ENCODE peak calls at places on chromosomes 11 and 22, in four cellular contexts. I is A549, P is gastrocnemius medialis, O is choroid plexus epithelial cell. X is an unnamed sample.

GRCh38 chr11:1224109-1224485 is 1.2 kb downstream of the MUC5B start:
- DNase-seq in P (no peak), O (no peak), I (peak; percentile 27), X (no peak)

GRCh38 chr11:3222941-3223905 is 4.6 kb upstream of the MRGPRG start:
- DNase-seq in O (no peak), I (no peak), P (no peak), X (no peak)

GRCh38 chr11:127492025-127492424 is 491.5 kb upstream of the KIRREL3 start:
- DNase-seq in O (no peak), I (no peak), P (no peak), X (no peak)

GRCh38 chr22:19970479-19971275 is 29.1 kb upstream of the TXNRD2 start:
- DNase-seq in O (peak; percentile 68), P (peak; percentile 55), I (peak; percentile 57), X (peak; percentile 76)

GRCh38 chr11:5280582-5281102 is 10.9 kb upstream of the HBE1 start:
- DNase-seq in P (no peak), I (peak; percentile 98), O (peak; percentile 99), X (peak; percentile 8)

GRCh38 chr11:58965246-58965985 is 26.1 kb downstream of the GLYATL1 start:
- DNase-seq in O (no peak), P (no peak), I (no peak), X (no peak)

GRCh38 chr22:20552913-20553401 is 45.5 kb downstream of the MED15 start:
- DNase-seq in I (no peak), O (peak; percentile 89), P (peak; percentile 74), X (peak; percentile 34)

GRCh38 chr11:22190827-22191463 is 1.9 kb upstream of the ANO5 start:
- DNase-seq in I (no peak), O (no peak), P (no peak), X (no peak)

GRCh38 chr11:697028-697491 is 1.4 kb downstream of the TMEM80 start:
- DNase-seq in O (peak; percentile 91), I (no peak), P (peak; percentile 53), X (no peak)

GRCh38 chr11:61851900-61852295 is 23.8 kb downstream of the FADS2 start:
- DNase-seq in O (no peak), P (no peak), I (no peak), X (no peak)

GRCh38 chr11:29534831-29535230 is 482.0 kb downstream of the KCNA4 start:
- DNase-seq in I (no peak), O (no peak), P (no peak), X (no peak)

GRCh38 chr11:69048718-69049489 is at the start of gene TPCN2:
- DNase-seq in I (peak; percentile 95), P (peak; percentile 88), O (peak; percentile 96), X (peak; percentile 95)

GRCh38 chr11:70764356-70764905 is 366.1 kb downstream of the CTTN start:
- DNase-seq in I (no peak), P (no peak), O (no peak), X (no peak)

GRCh38 chr22:35648066-35649025 is at the start of gene APOL6:
- DNase-seq in P (no peak), O (peak; percentile 90), I (peak; percentile 23), X (peak; percentile 62)

GRCh38 chr11:27296406-27296994 is 66.5 kb downstream of the CCDC34 start:
- DNase-seq in P (no peak), O (peak; percentile 84), I (peak; percentile 72), X (no peak)

GRCh38 chr11:14625804-14626203 is 17.8 kb upstream of the PDE3B start:
- DNase-seq in I (no peak), O (no peak), P (no peak), X (no peak)

GRCh38 chr11:85029964-85030363 is 597.2 kb downstream of the DLG2 start:
- DNase-seq in I (peak; percentile 11), O (peak; percentile 62), P (no peak), X (no peak)

GRCh38 chr11:39037611-39038010 is 2421.8 kb downstream of the LRRC4C start:
- DNase-seq in I (no peak), O (peak; percentile 0), P (no peak), X (no peak)

GRCh38 chr11:19344661-19345518 is 104.1 kb upstream of the E2F8 start:
- DNase-seq in P (no peak), O (peak; percentile 58), I (peak; percentile 10), X (peak; percentile 25)

GRCh38 chr11:102564110-102564509 is 33.6 kb upstream of the MMP7 start:
- DNase-seq in P (no peak), O (peak; percentile 69), I (peak; percentile 56), X (no peak)

GRCh38 chr22:23385301-23386244 is 194.5 kb downstream of the IGLL1 start:
- DNase-seq in I (peak; percentile 77), P (peak; percentile 62), O (peak; percentile 90), X (peak; percentile 73)

GRCh38 chr11:33294797-33295196 is 37.6 kb downstream of the HIPK3 start:
- DNase-seq in P (no peak), I (no peak), O (no peak), X (no peak)

GRCh38 chr11:79480864-79481263 is 40.0 kb upstream of the TENM4 start:
- DNase-seq in I (no peak), P (no peak), O (no peak), X (no peak)

GRCh38 chr11:58905141-58905715 is 34.1 kb upstream of the GLYATL1 start:
- DNase-seq in O (peak; percentile 35), I (no peak), P (no peak), X (peak; percentile 31)

GRCh38 chr22:40408718-40409612 is 38.6 kb downstream of the SGSM3 start:
- DNase-seq in O (no peak), I (no peak), P (no peak), X (no peak)

GRCh38 chr11:79600747-79601146 is 159.9 kb upstream of the TENM4 start:
- DNase-seq in O (no peak), P (no peak), I (no peak), X (no peak)

GRCh38 chr11:75554258-75555022 is 7.6 kb upstream of the SERPINH1 start:
- DNase-seq in O (peak; percentile 100), P (peak; percentile 64), I (no peak), X (peak; percentile 94)

GRCh38 chr11:126973051-126973450 is 27.5 kb downstream of the KIRREL3 start:
- DNase-seq in O (no peak), P (no peak), I (no peak), X (no peak)

GRCh38 chr22:41880653-41881052 is 34.2 kb downstream of the SHISA8 start:
- DNase-seq in I (no peak), O (no peak), P (peak; percentile 47), X (no peak)

GRCh38 chr11:103338621-103339484 is 229.6 kb downstream of the DYNC2H1 start:
- DNase-seq in P (no peak), I (peak; percentile 9), O (peak; percentile 69), X (no peak)

GRCh38 chr11:46250071-46251052 is 27.1 kb upstream of the CREB3L1 start:
- DNase-seq in O (no peak), I (no peak), P (no peak), X (no peak)

GRCh38 chr11:91446267-91446666 is 778.4 kb upstream of the FAT3 start:
- DNase-seq in O (no peak), I (no peak), P (no peak), X (no peak)

GRCh38 chr22:31253949-31254348 is 38.3 kb downstream of the PIK3IP1 start:
- DNase-seq in P (peak; percentile 31), O (no peak), I (no peak), X (peak; percentile 48)

GRCh38 chr11:87331273-87331672 is 293.5 kb downstream of the TMEM135 start:
- DNase-seq in P (no peak), O (no peak), I (no peak), X (no peak)

GRCh38 chr11:30585892-30586250 is 282 bp downstream of the MPPED2 start:
- DNase-seq in P (no peak), O (no peak), I (no peak), X (peak; percentile 47)

GRCh38 chr11:62547691-62548281 is 1.2 kb upstream of the AHNAK start:
- DNase-seq in O (no peak), I (peak; percentile 65), P (peak; percentile 96), X (peak; percentile 72)

GRCh38 chr11:105783216-105783615 is 173.3 kb downstream of the GRIA4 start:
- DNase-seq in O (no peak), I (no peak), P (no peak), X (no peak)

GRCh38 chr22:19121631-19122142 is 525 bp downstream of the DGCR2 start:
- DNase-seq in I (peak; percentile 19), O (peak; percentile 29), P (peak; percentile 95), X (peak; percentile 65)

GRCh38 chr11:3074912-3075589 is 17.8 kb upstream of the CARS1 start:
- DNase-seq in P (no peak), I (no peak), O (no peak), X (peak; percentile 54)

GRCh38 chr11:18471995-18472394 is 16.3 kb downstream of the LDHAL6A start:
- DNase-seq in O (no peak), P (no peak), I (no peak), X (no peak)

GRCh38 chr22:45948081-45948648 is 28.8 kb downstream of the WNT7B start:
- DNase-seq in O (no peak), I (no peak), P (no peak), X (no peak)
- TF ChIP-seq CTCF in O (no peak), I (no peak), P (no peak), X (no peak)

DNA sequence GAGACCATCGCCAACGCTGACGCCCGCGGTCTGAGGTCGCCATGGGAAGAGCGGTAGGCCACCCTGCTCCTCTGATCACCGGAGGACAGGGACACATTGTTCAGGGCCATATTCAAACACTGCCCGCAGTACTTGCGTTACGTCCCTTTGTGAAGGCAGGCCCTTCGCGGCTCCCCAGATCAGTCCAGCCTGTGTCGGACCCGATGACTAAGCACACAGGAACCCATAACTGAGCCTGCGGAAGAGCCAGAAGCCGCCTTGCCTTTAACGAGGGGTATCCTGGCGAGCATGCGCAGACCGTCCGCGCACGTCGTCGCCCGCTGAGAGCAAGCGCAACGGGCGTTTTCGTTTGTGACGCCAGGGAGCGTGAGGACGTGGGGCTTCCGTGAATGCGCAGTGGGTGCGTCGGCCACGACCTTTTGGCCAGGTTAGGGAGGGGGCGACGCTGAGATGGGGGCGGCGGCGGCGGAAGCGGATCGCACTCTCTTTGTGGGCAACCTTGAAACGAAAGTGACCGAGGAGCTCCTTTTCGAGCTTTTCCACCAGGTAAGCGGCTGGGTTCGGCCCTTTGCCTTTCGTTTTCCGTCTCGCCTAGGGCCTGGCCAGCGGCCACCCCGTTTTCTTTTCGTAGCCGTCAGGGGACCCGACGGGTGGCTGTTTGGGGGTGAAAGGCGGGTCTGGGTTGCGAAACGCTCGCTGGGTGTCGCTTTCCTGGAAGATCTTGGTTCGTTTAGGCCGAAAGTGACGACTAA is at the start of the genes C11orf71 and RBM7:
- DNase-seq in O (peak; percentile 99), P (peak; percentile 98), I (peak; percentile 98), X (peak; percentile 99)
- TF ChIP-seq CTCF in O (no peak), P (no peak), I (no peak), X (peak; percentile 23)

GRCh38 chr22:21594865-21595452 is 27.4 kb downstream of the UBE2L3 start:
- DNase-seq in I (no peak), O (no peak), P (no peak), X (no peak)
- TF ChIP-seq CTCF in I (no peak), O (no peak), P (no peak), X (no peak)

DNA sequence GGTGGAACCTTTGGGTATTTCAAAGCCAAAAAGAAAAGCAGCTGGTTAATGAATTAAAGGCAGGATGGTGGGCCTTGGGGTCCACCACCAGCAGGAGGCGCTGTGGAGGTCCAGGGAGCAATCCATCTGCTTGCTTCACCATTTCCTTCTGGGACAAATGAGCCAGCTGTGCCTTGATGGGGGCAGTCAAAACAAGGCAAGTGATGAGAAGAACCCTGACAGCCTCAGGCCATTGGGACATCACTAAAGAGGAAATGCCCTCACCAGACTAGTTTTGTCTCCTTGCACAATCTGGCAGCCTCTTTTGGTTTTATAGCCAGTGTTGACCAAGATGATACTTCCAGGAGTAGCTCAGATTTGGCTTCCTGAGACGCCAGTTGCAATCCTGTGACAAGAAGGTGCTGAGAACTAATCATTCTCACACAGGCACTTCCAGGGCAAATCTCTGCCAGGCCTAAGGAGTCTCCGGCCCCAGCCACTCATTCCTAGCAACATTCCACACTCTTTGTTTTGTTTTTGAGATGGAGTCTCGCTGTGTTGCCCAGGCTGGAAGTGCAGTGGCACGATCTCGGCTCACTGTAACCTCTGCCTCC is 38.2 kb upstream of the WEE1 start:
- DNase-seq in I (peak; percentile 71), P (peak; percentile 82), O (peak; percentile 66), X (peak; percentile 83)
- TF ChIP-seq CTCF in I (peak; percentile 85), P (peak; percentile 84), O (peak; percentile 87), X (peak; percentile 56)

X was measured in heart right ventricle.